ENCODE peak calls at places on chromosome 6, in four cellular contexts. One of them, this sample, is unnamed.
A peak's percentile ranks its signal among the peaks of the same experiment; 100 is the strongest.

GRCh38 chr6:96626749-96627353 is 63.9 kb downstream of the FHL5 start:
- DNase-seq in tibial nerve: no peak
- DNase-seq in heart left ventricle: no peak
- DNase-seq in adrenal gland: no peak
- DNase-seq in this sample: no peak

GRCh38 chr6:166910601-166911000 is 45.7 kb downstream of the RNASET2 start:
- DNase-seq in tibial nerve: no peak
- DNase-seq in heart left ventricle: no peak
- DNase-seq in adrenal gland: no peak
- DNase-seq in this sample: no peak

GRCh38 chr6:113082691-113083090 is 735.6 kb downstream of the RFPL4B start:
- DNase-seq in tibial nerve: no peak
- DNase-seq in heart left ventricle: no peak
- DNase-seq in adrenal gland: no peak
- DNase-seq in this sample: no peak

GRCh38 chr6:117272032-117272866 is 6.9 kb downstream of the VGLL2 start:
- DNase-seq in tibial nerve: no peak
- DNase-seq in heart left ventricle: no peak
- DNase-seq in adrenal gland: no peak
- DNase-seq in this sample: no peak

GRCh38 chr6:82248233-82248735 is 740 bp upstream of the IBTK start:
- DNase-seq in tibial nerve: no peak
- DNase-seq in heart left ventricle: no peak
- DNase-seq in adrenal gland: no peak
- DNase-seq in this sample: peak; percentile 8

GRCh38 chr6:44054635-44055559 is 72.4 kb downstream of the MRPL14 start:
- DNase-seq in tibial nerve: no peak
- DNase-seq in heart left ventricle: peak; percentile 31
- DNase-seq in adrenal gland: no peak
- DNase-seq in this sample: no peak

GRCh38 chr6:160523223-160523622 is 140.9 kb downstream of the LPA start:
- DNase-seq in tibial nerve: no peak
- DNase-seq in heart left ventricle: no peak
- DNase-seq in adrenal gland: no peak
- DNase-seq in this sample: no peak

GRCh38 chr6:53679446-53679933 is 13.9 kb upstream of the KLHL31 start:
- DNase-seq in tibial nerve: no peak
- DNase-seq in heart left ventricle: no peak
- DNase-seq in adrenal gland: no peak
- DNase-seq in this sample: no peak

GRCh38 chr6:166739655-166740318 is 112.7 kb upstream of the RPS6KA2 start:
- DNase-seq in tibial nerve: no peak
- DNase-seq in heart left ventricle: no peak
- DNase-seq in adrenal gland: no peak
- DNase-seq in this sample: no peak

GRCh38 chr6:14622878-14623542 is 505.4 kb downstream of the CD83 start:
- DNase-seq in tibial nerve: no peak
- DNase-seq in heart left ventricle: no peak
- DNase-seq in adrenal gland: no peak
- DNase-seq in this sample: no peak

GRCh38 chr6:84597238-84597875 is 167.0 kb downstream of the TBX18 start:
- DNase-seq in tibial nerve: no peak
- DNase-seq in heart left ventricle: no peak
- DNase-seq in adrenal gland: no peak
- DNase-seq in this sample: no peak

GRCh38 chr6:168615837-168616236 is 174.9 kb downstream of the SMOC2 start:
- DNase-seq in tibial nerve: no peak
- DNase-seq in heart left ventricle: no peak
- DNase-seq in adrenal gland: no peak
- DNase-seq in this sample: peak; percentile 66

GRCh38 chr6:8821921-8822512 is 386.7 kb upstream of the SLC35B3 start:
- DNase-seq in tibial nerve: no peak
- DNase-seq in heart left ventricle: no peak
- DNase-seq in adrenal gland: no peak
- DNase-seq in this sample: no peak

GRCh38 chr6:76885861-76886301 is 577.4 kb downstream of the HTR1B start:
- DNase-seq in tibial nerve: no peak
- DNase-seq in heart left ventricle: no peak
- DNase-seq in adrenal gland: peak; percentile 4
- DNase-seq in this sample: no peak

GRCh38 chr6:168319279-168320051 is at the start of gene DACT2:
- DNase-seq in tibial nerve: no peak
- DNase-seq in heart left ventricle: no peak
- DNase-seq in adrenal gland: no peak
- DNase-seq in this sample: peak; percentile 30

GRCh38 chr6:135853227-135853626 is 1.7 kb downstream of the PDE7B start:
- DNase-seq in tibial nerve: no peak
- DNase-seq in heart left ventricle: no peak
- DNase-seq in adrenal gland: no peak
- DNase-seq in this sample: no peak

GRCh38 chr6:33993091-33993490 is 152.8 kb downstream of the GRM4 start:
- DNase-seq in tibial nerve: no peak
- DNase-seq in heart left ventricle: no peak
- DNase-seq in adrenal gland: no peak
- DNase-seq in this sample: no peak

GRCh38 chr6:159875194-159875593 is 15.6 kb upstream of the MAS1 start:
- DNase-seq in tibial nerve: no peak
- DNase-seq in heart left ventricle: no peak
- DNase-seq in adrenal gland: no peak
- DNase-seq in this sample: no peak

GRCh38 chr6:156976144-156977088 is 199.2 kb downstream of the ARID1B start:
- DNase-seq in tibial nerve: no peak
- DNase-seq in heart left ventricle: no peak
- DNase-seq in adrenal gland: peak; percentile 46
- DNase-seq in this sample: no peak

GRCh38 chr6:109925060-109925459 is 53.1 kb upstream of the GPR6 start:
- DNase-seq in tibial nerve: no peak
- DNase-seq in heart left ventricle: no peak
- DNase-seq in adrenal gland: peak; percentile 1
- DNase-seq in this sample: no peak

GRCh38 chr6:132715204-132715603 is 1.3 kb upstream of the VNN1 start:
- DNase-seq in tibial nerve: no peak
- DNase-seq in heart left ventricle: peak; percentile 28
- DNase-seq in adrenal gland: peak; percentile 78
- DNase-seq in this sample: peak; percentile 22

GRCh38 chr6:56693988-56694387 is 51.3 kb upstream of the DST start:
- DNase-seq in tibial nerve: no peak
- DNase-seq in heart left ventricle: no peak
- DNase-seq in adrenal gland: no peak
- DNase-seq in this sample: no peak

GRCh38 chr6:17086469-17086868 is 15.4 kb upstream of the STMND1 start:
- DNase-seq in tibial nerve: peak; percentile 69
- DNase-seq in heart left ventricle: peak; percentile 45
- DNase-seq in adrenal gland: peak; percentile 62
- DNase-seq in this sample: peak; percentile 76

GRCh38 chr6:132792510-132792909 is 5.9 kb downstream of the SLC18B1 start:
- DNase-seq in tibial nerve: peak; percentile 19
- DNase-seq in heart left ventricle: no peak
- DNase-seq in adrenal gland: peak; percentile 14
- DNase-seq in this sample: no peak

GRCh38 chr6:122692175-122692598 is 82.0 kb downstream of the PKIB start:
- DNase-seq in tibial nerve: no peak
- DNase-seq in heart left ventricle: no peak
- DNase-seq in adrenal gland: no peak
- DNase-seq in this sample: no peak

GRCh38 chr6:23518294-23518693 is 607.7 kb upstream of the NRSN1 start:
- DNase-seq in tibial nerve: no peak
- DNase-seq in heart left ventricle: no peak
- DNase-seq in adrenal gland: no peak
- DNase-seq in this sample: no peak

GRCh38 chr6:155595264-155595663 is 139.6 kb upstream of the NOX3 start:
- DNase-seq in tibial nerve: no peak
- DNase-seq in heart left ventricle: no peak
- DNase-seq in adrenal gland: no peak
- DNase-seq in this sample: no peak

GRCh38 chr6:11363881-11364576 is 131.6 kb upstream of the NEDD9 start:
- DNase-seq in tibial nerve: no peak
- DNase-seq in heart left ventricle: no peak
- DNase-seq in adrenal gland: no peak
- DNase-seq in this sample: no peak

GRCh38 chr6:169169941-169170582 is 83.6 kb downstream of the THBS2 start:
- DNase-seq in tibial nerve: no peak
- DNase-seq in heart left ventricle: no peak
- DNase-seq in adrenal gland: no peak
- DNase-seq in this sample: no peak

GRCh38 chr6:161446296-161446925 is 172.6 kb upstream of the AGPAT4 start:
- DNase-seq in tibial nerve: no peak
- DNase-seq in heart left ventricle: no peak
- DNase-seq in adrenal gland: no peak
- DNase-seq in this sample: no peak

GRCh38 chr6:5205877-5206840 is 54.6 kb downstream of the LYRM4 start:
- DNase-seq in tibial nerve: peak; percentile 68
- DNase-seq in heart left ventricle: peak; percentile 72
- DNase-seq in adrenal gland: peak; percentile 76
- DNase-seq in this sample: no peak

DNA sequence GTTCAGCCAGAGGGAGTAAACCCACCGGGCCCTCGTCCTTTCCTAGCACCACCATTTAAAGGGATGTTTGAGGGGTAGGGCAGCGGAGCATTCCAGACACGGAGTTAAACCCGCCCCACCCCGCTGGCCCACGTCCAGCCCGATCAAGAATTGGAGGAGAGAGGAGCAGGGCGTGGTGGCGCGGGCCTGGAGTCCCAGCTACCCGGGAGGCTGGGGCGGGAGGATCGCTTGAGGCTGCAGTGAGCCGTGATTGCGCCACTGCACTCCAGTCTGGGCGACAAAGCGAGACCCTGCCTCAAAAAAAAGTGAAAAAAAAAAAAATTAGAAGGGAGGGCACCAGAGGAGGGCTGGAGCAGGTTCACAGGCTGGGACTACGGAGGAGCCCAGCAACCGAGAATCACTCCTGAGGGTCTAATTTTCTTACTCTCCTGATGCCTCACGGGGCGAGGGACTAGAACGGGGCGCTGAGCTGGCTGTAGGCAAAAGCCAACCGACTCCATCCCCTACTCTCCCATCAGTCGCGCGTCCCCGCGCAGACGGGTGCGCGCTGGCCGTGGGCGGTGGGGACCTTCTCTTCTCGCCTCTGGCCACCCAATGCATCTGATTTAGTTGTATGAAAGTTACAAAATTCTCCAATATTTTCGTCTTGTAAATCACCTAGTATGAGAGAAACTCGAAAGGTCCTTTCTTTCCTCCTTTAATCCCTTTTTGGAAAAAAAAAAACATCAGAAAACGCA is 6.1 kb upstream of the HSPA1B start:
- DNase-seq in tibial nerve: no peak
- DNase-seq in heart left ventricle: peak; percentile 84
- DNase-seq in adrenal gland: peak; percentile 69
- DNase-seq in this sample: peak; percentile 59
- TF ChIP-seq POLR2A in tibial nerve: peak; percentile 33
- TF ChIP-seq POLR2A in heart left ventricle: no peak
- TF ChIP-seq POLR2A in adrenal gland: no peak
- TF ChIP-seq POLR2A in this sample: peak; percentile 48

GRCh38 chr6:101395345-101395744 is 1.8 kb downstream of the GRIK2 start:
- DNase-seq in tibial nerve: no peak
- DNase-seq in heart left ventricle: no peak
- DNase-seq in adrenal gland: no peak
- DNase-seq in this sample: no peak

GRCh38 chr6:101392561-101393230 is 812 bp upstream of the GRIK2 start:
- DNase-seq in tibial nerve: no peak
- DNase-seq in heart left ventricle: no peak
- DNase-seq in adrenal gland: no peak
- DNase-seq in this sample: no peak

GRCh38 chr6:101396552-101397173 is 3.2 kb downstream of the GRIK2 start:
- DNase-seq in tibial nerve: peak; percentile 48
- DNase-seq in heart left ventricle: peak; percentile 57
- DNase-seq in adrenal gland: peak; percentile 54
- DNase-seq in this sample: peak; percentile 61

GRCh38 chr6:101391772-101392560 is 1.5 kb upstream of the GRIK2 start:
- DNase-seq in tibial nerve: no peak
- DNase-seq in heart left ventricle: no peak
- DNase-seq in adrenal gland: no peak
- DNase-seq in this sample: no peak

GRCh38 chr6:101393291-101394251 is at the start of gene GRIK2:
- DNase-seq in tibial nerve: no peak
- DNase-seq in heart left ventricle: peak; percentile 36
- DNase-seq in adrenal gland: peak; percentile 44
- DNase-seq in this sample: peak; percentile 42
- TF ChIP-seq POLR2A in tibial nerve: no peak
- TF ChIP-seq POLR2A in heart left ventricle: no peak
- TF ChIP-seq POLR2A in adrenal gland: no peak
- TF ChIP-seq POLR2A in this sample: no peak

GRCh38 chr6:26272171-26272631 is 92.8 kb upstream of the BTN3A2 start:
- DNase-seq in tibial nerve: no peak
- DNase-seq in heart left ventricle: no peak
- DNase-seq in adrenal gland: peak; percentile 58
- DNase-seq in this sample: no peak
- TF ChIP-seq POLR2A in tibial nerve: no peak
- TF ChIP-seq POLR2A in heart left ventricle: no peak
- TF ChIP-seq POLR2A in adrenal gland: no peak
- TF ChIP-seq POLR2A in this sample: no peak

GRCh38 chr6:32971245-32971580 is 2.8 kb downstream of the BRD2 start:
- DNase-seq in tibial nerve: no peak
- DNase-seq in heart left ventricle: no peak
- DNase-seq in adrenal gland: no peak
- DNase-seq in this sample: no peak

GRCh38 chr6:32971581-32972352 is 3.4 kb downstream of the BRD2 start:
- DNase-seq in tibial nerve: peak; percentile 99
- DNase-seq in heart left ventricle: peak; percentile 99
- DNase-seq in adrenal gland: peak; percentile 100
- DNase-seq in this sample: peak; percentile 99

GRCh38 chr6:32973144-32973854 is 4.9 kb downstream of the BRD2 start:
- DNase-seq in tibial nerve: peak; percentile 40
- DNase-seq in heart left ventricle: no peak
- DNase-seq in adrenal gland: peak; percentile 49
- DNase-seq in this sample: peak; percentile 39

GRCh38 chr6:32973934-32974333 is 5.5 kb downstream of the BRD2 start:
- DNase-seq in tibial nerve: no peak
- DNase-seq in heart left ventricle: no peak
- DNase-seq in adrenal gland: no peak
- DNase-seq in this sample: no peak

DNA sequence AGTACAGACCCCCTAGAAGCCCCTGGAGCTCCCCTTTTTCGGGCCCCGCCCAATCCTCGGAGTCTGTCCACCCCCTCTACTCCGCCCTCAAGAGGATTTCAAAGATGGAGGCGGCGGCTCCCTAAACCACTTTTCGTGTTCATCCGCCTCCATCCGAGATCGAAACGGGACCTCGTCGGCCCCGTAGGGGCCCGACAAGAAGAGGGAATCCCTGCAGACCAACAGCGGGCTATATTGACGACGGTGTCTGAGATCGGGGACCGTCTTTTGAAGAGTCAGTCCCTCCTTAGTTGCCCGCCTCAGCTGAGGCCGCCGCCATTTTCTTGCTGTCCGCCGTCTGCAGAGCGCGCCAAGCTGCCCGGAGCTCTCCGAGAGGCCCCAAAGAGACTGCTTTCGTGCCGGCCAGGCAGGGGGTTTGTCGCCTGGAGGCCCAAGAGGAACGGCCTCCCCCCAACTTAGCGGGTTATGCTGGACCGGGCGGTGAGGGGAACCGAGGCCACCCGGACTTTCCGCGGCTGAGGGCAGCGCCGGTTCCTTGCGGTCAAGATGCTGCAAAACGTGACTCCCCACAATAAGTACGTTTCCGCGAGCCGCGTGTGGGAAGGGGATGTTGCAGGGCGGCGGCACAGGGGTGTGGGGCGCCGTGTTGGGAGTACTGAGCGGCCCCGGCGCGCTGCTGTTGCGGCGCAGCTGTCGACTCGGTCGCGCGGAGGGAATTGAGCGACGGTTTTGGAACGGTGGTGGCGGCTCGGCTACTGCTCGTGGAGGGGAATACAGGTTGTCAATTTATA is 4.2 kb downstream of the BRD2 start:
- DNase-seq in tibial nerve: no peak
- DNase-seq in heart left ventricle: peak; percentile 48
- DNase-seq in adrenal gland: no peak
- DNase-seq in this sample: no peak
- TF ChIP-seq POLR2A in tibial nerve: no peak
- TF ChIP-seq POLR2A in heart left ventricle: no peak
- TF ChIP-seq POLR2A in adrenal gland: no peak
- TF ChIP-seq POLR2A in this sample: peak; percentile 8